ENCODE peak calls at places on chromosomes 1 and 21, in seven cellular contexts. A is lung, L is fibroblast of pulmonary artery, I is thyroid gland, V is Calu3, B is MCF 10A, Y is tibial artery. C is an unnamed sample.

GRCh38 chr1:226424228-226425003 is 16.5 kb upstream of the PARP1 start:
- DNase-seq in A (no peak), L (peak; percentile 39), I (no peak), V (no peak), B (peak; percentile 77), Y (no peak), C (no peak)

GRCh38 chr1:1079408-1080121 is 5.5 kb upstream of the RNF223 start:
- DNase-seq in A (peak; percentile 84), L (peak; percentile 85), I (peak; percentile 93), V (peak; percentile 75), B (peak; percentile 97), Y (peak; percentile 24), C (no peak)

GRCh38 chr21:43196789-43197188 is 28.0 kb downstream of the CRYAA start:
- DNase-seq in A (no peak), L (peak; percentile 48), I (peak; percentile 66), V (peak; percentile 67), B (peak; percentile 93), Y (no peak), C (no peak)

GRCh38 chr1:11712285-11712684 is 20.8 kb downstream of the DRAXIN start:
- DNase-seq in A (no peak), L (no peak), I (no peak), V (no peak), B (no peak), Y (no peak), C (no peak)

GRCh38 chr21:45709127-45709526 is 65.6 kb downstream of the PCBP3 start:
- DNase-seq in A (no peak), L (peak; percentile 33), I (no peak), V (no peak), B (no peak), Y (no peak), C (no peak)

GRCh38 chr1:115437146-115437639 is 99.1 kb upstream of the NGF start:
- DNase-seq in A (no peak), L (no peak), I (no peak), V (no peak), B (no peak), Y (no peak), C (no peak)

GRCh38 chr1:161778522-161778921 is 12.4 kb downstream of the ATF6 start:
- DNase-seq in A (no peak), L (no peak), I (no peak), V (no peak), B (no peak), Y (no peak), C (no peak)

GRCh38 chr1:204826970-204827369 is 43.7 kb upstream of the NFASC start:
- DNase-seq in A (no peak), L (no peak), I (no peak), V (peak; percentile 47), B (peak; percentile 42), Y (no peak), C (peak; percentile 20)

GRCh38 chr1:212354464-212354863 is 60.2 kb downstream of the PACC1 start:
- DNase-seq in A (no peak), L (no peak), I (no peak), V (no peak), B (no peak), Y (no peak), C (no peak)

GRCh38 chr21:37227071-37228002 is 39.8 kb downstream of the VPS26C start:
- DNase-seq in A (no peak), L (no peak), I (no peak), V (no peak), B (no peak), Y (no peak), C (no peak)

GRCh38 chr1:40132383-40133121 is 28.6 kb upstream of the RLF start:
- DNase-seq in A (no peak), L (no peak), I (peak; percentile 3), V (no peak), B (no peak), Y (no peak), C (no peak)

GRCh38 chr1:176843352-176844297 is 320.9 kb downstream of the ASTN1 start:
- DNase-seq in A (no peak), L (peak; percentile 52), I (peak; percentile 16), V (peak; percentile 32), B (peak; percentile 53), Y (peak; percentile 38), C (peak; percentile 28)
- TF ChIP-seq CTCF in A (no peak), L (peak; percentile 20), I (no peak), V (no peak), B (peak; percentile 84), Y (peak; percentile 80), C (peak; percentile 72)

GRCh38 chr1:6007318-6008083 is 15.3 kb upstream of the NPHP4 start:
- DNase-seq in A (no peak), L (peak; percentile 44), I (no peak), V (no peak), B (no peak), Y (no peak), C (no peak)
- TF ChIP-seq CTCF in A (no peak), L (no peak), I (no peak), V (no peak), B (no peak), Y (no peak), C (no peak)

DNA sequence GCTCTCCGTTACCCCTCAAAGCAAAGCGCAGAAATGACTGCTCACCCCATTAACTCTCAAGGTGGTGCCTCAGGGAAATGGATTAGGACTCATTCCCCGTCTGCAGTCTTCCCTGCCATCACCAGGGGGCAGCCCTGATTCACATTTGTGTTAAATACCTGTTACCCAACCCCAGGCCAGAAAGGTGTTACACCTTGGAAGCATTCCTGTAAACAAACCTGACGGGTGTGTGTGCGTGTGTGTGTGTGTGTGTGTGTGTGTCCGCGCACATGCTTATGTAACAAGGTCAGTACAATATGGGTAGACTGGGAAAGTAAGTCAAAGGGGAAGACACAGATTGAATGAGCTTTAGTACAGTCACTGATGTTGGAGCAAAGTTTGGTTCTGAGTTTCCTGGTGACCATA is 6.3 kb upstream of the GUCA2B start:
- DNase-seq in A (peak; percentile 88), L (peak; percentile 67), I (peak; percentile 90), V (peak; percentile 91), B (peak; percentile 86), Y (no peak), C (peak; percentile 62)
- TF ChIP-seq CTCF in A (peak; percentile 86), L (peak; percentile 93), I (peak; percentile 76), V (peak; percentile 88), B (peak; percentile 81), Y (peak; percentile 68), C (peak; percentile 89)

GRCh38 chr1:206856674-206857464 is 8.6 kb upstream of the IL20 start:
- DNase-seq in A (no peak), L (no peak), I (no peak), V (no peak), B (peak; percentile 54), Y (no peak), C (no peak)
- TF ChIP-seq CTCF in A (no peak), L (peak; percentile 34), I (no peak), V (peak; percentile 33), B (peak; percentile 17), Y (no peak), C (peak; percentile 33)

DNA sequence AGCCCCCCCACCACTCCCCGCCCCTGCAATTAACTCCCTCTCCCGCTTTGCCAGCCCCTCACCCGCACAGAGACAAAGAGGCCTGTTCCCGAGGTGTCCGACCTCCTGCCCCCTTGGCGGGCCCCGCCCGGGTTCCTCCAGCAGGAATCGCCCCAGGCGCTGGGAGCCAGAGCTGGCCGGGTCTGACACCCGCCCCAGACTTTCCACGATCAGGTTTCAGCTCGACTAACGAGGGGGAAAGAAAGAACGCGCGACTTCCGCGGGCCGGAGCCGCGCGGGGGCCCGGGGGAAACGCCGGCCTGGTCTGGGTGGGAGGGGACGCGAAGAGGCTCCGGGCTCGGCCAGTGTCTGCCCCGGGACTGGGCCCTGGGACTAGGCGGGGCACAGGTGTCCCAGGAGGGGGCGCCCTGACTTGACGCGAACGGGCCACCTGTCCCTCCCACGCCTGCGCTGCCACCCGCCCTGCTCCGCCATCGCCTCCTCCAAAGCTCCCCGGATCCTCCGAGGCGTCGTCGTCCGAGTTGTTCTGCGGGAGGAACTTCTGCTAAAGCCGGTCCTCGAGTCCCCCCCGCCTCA is 36.3 kb upstream of the HHAT start:
- DNase-seq in A (peak; percentile 79), L (peak; percentile 4), I (peak; percentile 87), V (peak; percentile 92), B (peak; percentile 62), Y (peak; percentile 42), C (peak; percentile 60)
- TF ChIP-seq CTCF in A (no peak), L (no peak), I (peak; percentile 10), V (peak; percentile 59), B (peak; percentile 36), Y (peak; percentile 18), C (no peak)

GRCh38 chr1:15526490-15527339 is at the start of gene DNAJC16:
- DNase-seq in A (peak; percentile 100), L (peak; percentile 100), I (peak; percentile 99), V (peak; percentile 96), B (peak; percentile 100), Y (peak; percentile 99), C (peak; percentile 97)
- TF ChIP-seq CTCF in A (peak; percentile 8), L (peak; percentile 33), I (no peak), V (no peak), B (no peak), Y (peak; percentile 9), C (no peak)

DNA sequence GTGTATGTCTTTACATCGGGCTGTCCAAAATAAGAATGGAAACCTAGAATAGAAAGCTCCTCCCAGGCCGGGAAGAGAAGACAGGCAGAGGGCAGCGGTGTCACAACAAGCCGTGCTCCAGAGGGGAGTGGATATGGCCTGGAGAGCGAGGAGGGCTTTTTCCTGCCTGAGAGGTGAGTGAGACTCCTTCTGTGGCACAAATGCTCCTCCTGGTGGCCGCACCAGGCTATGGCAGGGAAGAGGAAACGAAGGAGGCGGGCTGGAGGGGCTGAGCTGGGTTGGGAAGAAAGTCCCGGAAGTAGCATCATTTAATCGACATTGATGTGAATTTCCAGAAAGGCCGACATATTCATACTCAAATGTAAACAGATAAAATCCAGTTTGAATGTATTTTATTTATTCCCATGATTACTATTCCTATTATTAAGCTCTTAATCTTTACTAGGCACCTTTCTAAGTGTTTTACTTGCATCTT is 54.7 kb downstream of the MEF2D start:
- DNase-seq in A (peak; percentile 83), L (peak; percentile 85), I (peak; percentile 72), V (peak; percentile 94), B (peak; percentile 91), Y (peak; percentile 79), C (peak; percentile 88)
- TF ChIP-seq CTCF in A (peak; percentile 95), L (peak; percentile 95), I (peak; percentile 76), V (peak; percentile 98), B (peak; percentile 99), Y (peak; percentile 90), C (peak; percentile 96)

GRCh38 chr1:62852253-62852652 is 68.3 kb downstream of the ATG4C start:
- DNase-seq in A (no peak), L (no peak), I (no peak), V (no peak), B (no peak), Y (no peak), C (no peak)

DNA sequence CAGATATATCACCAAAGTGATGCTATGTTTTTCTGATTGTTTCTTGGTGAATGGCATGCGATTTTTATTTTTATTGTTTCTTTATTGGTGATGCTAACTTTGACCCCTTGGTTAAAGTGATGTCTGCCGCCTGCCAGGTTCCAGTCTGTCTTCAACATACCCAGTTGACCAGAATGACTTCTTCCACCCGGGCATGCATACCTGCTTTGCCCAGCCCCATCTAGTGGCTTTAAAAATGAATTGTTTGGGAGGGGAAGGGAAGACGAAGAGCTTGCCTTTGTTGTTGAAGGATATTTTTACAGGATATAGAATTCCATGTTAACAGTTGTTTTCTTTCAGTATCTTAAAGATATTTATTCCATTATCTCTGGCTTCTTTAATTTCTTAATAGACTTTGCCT is 65.1 kb downstream of the ATG4C start:
- DNase-seq in A (no peak), L (no peak), I (no peak), V (no peak), B (peak; percentile 22), Y (no peak), C (no peak)
- TF ChIP-seq CTCF in A (no peak), L (peak; percentile 18), I (no peak), V (no peak), B (no peak), Y (no peak), C (no peak)

C was measured in neural crest cell.